ENCODE peak calls at places on chromosomes 5 and 9, in four cellular contexts. One of them, this sample, is unnamed.

GRCh38 chr9:130043654-130044623 is 950 bp upstream of the FNBP1 start:
- DNase-seq in HepG2: peak
- DNase-seq in K562: peak
- DNase-seq in GM12878: no peak
- DNase-seq in this sample: no peak

GRCh38 chr9:126293522-126293889 is 33.1 kb upstream of the MVB12B start:
- DNase-seq in HepG2: no peak
- DNase-seq in K562: peak
- DNase-seq in GM12878: no peak
- DNase-seq in this sample: no peak

GRCh38 chr9:138098116-138098907 is 220.7 kb downstream of the CACNA1B start:
- DNase-seq in HepG2: no peak
- DNase-seq in K562: no peak
- DNase-seq in GM12878: no peak
- DNase-seq in this sample: no peak

GRCh38 chr5:73370076-73370475 is 78.5 kb downstream of the FOXD1 start:
- DNase-seq in HepG2: no peak
- DNase-seq in K562: no peak
- DNase-seq in GM12878: no peak
- DNase-seq in this sample: no peak

GRCh38 chr9:38382141-38382540 is 10.4 kb upstream of the ALDH1B1 start:
- DNase-seq in HepG2: no peak
- DNase-seq in K562: no peak
- DNase-seq in GM12878: no peak
- DNase-seq in this sample: no peak

GRCh38 chr9:108671156-108671555 is 184.6 kb downstream of the ACTL7B start:
- DNase-seq in HepG2: peak
- DNase-seq in K562: peak
- DNase-seq in GM12878: no peak
- DNase-seq in this sample: no peak

GRCh38 chr9:130448035-130448624 is 3.4 kb downstream of the ASS1 start:
- DNase-seq in HepG2: no peak
- DNase-seq in K562: no peak
- DNase-seq in GM12878: no peak
- DNase-seq in this sample: no peak

GRCh38 chr5:24177821-24178220 is 467.0 kb downstream of the CDH10 start:
- DNase-seq in HepG2: no peak
- DNase-seq in K562: no peak
- DNase-seq in GM12878: no peak
- DNase-seq in this sample: no peak

GRCh38 chr5:50711280-50711679 is 44.8 kb downstream of the PARP8 start:
- DNase-seq in HepG2: no peak
- DNase-seq in K562: no peak
- DNase-seq in GM12878: peak
- DNase-seq in this sample: no peak

GRCh38 chr9:91948423-91949292 is 1.4 kb downstream of the ROR2 start:
- DNase-seq in HepG2: no peak
- DNase-seq in K562: peak
- DNase-seq in GM12878: no peak
- DNase-seq in this sample: no peak

GRCh38 chr9:136074706-136075105 is 20.4 kb downstream of the NACC2 start:
- DNase-seq in HepG2: no peak
- DNase-seq in K562: no peak
- DNase-seq in GM12878: no peak
- DNase-seq in this sample: no peak

GRCh38 chr9:26746357-26747072 is 146.1 kb downstream of the CAAP1 start:
- DNase-seq in HepG2: peak
- DNase-seq in K562: no peak
- DNase-seq in GM12878: peak
- DNase-seq in this sample: peak

GRCh38 chr5:33785571-33785970 is 106.2 kb downstream of the ADAMTS12 start:
- DNase-seq in HepG2: no peak
- DNase-seq in K562: no peak
- DNase-seq in GM12878: no peak
- DNase-seq in this sample: no peak

GRCh38 chr9:125861405-125862063 is 114.4 kb downstream of the PBX3 start:
- DNase-seq in HepG2: no peak
- DNase-seq in K562: no peak
- DNase-seq in GM12878: no peak
- DNase-seq in this sample: no peak

GRCh38 chr5:180603076-180603591 is 11.8 kb upstream of the SCGB3A1 start:
- DNase-seq in HepG2: no peak
- DNase-seq in K562: no peak
- DNase-seq in GM12878: no peak
- DNase-seq in this sample: no peak

GRCh38 chr5:78497573-78498533 is 137.4 kb downstream of the SCAMP1 start:
- DNase-seq in HepG2: no peak
- DNase-seq in K562: no peak
- DNase-seq in GM12878: no peak
- DNase-seq in this sample: peak

GRCh38 chr5:59180515-59180914 is 597.6 kb downstream of the RAB3C start:
- DNase-seq in HepG2: no peak
- DNase-seq in K562: no peak
- DNase-seq in GM12878: peak
- DNase-seq in this sample: no peak

GRCh38 chr9:124629600-124629999 is 122.4 kb upstream of the NR5A1 start:
- DNase-seq in HepG2: no peak
- DNase-seq in K562: no peak
- DNase-seq in GM12878: no peak
- DNase-seq in this sample: no peak

GRCh38 chr5:61304611-61305369 is 27.3 kb upstream of the ZSWIM6 start:
- DNase-seq in HepG2: peak
- DNase-seq in K562: peak
- DNase-seq in GM12878: no peak
- DNase-seq in this sample: no peak

GRCh38 chr5:141846031-141846430 is 32.2 kb downstream of the PCDH1 start:
- DNase-seq in HepG2: no peak
- DNase-seq in K562: peak
- DNase-seq in GM12878: no peak
- DNase-seq in this sample: no peak

GRCh38 chr9:88477300-88477751 is 57.7 kb upstream of the NXNL2 start:
- DNase-seq in HepG2: no peak
- DNase-seq in K562: no peak
- DNase-seq in GM12878: peak
- DNase-seq in this sample: no peak

GRCh38 chr5:179422213-179422839 is 77.1 kb upstream of the ADAMTS2 start:
- DNase-seq in HepG2: no peak
- DNase-seq in K562: no peak
- DNase-seq in GM12878: no peak
- DNase-seq in this sample: no peak

GRCh38 chr9:132456241-132456640 is 46.2 kb downstream of the CFAP77 start:
- DNase-seq in HepG2: no peak
- DNase-seq in K562: no peak
- DNase-seq in GM12878: no peak
- DNase-seq in this sample: no peak

GRCh38 chr9:132460240-132460639 is 50.2 kb downstream of the CFAP77 start:
- DNase-seq in HepG2: no peak
- DNase-seq in K562: no peak
- DNase-seq in GM12878: no peak
- DNase-seq in this sample: no peak

GRCh38 chr9:132458432-132458831 is 48.4 kb downstream of the CFAP77 start:
- DNase-seq in HepG2: no peak
- DNase-seq in K562: no peak
- DNase-seq in GM12878: no peak
- DNase-seq in this sample: no peak

GRCh38 chr9:132459661-132460060 is 49.6 kb downstream of the CFAP77 start:
- DNase-seq in HepG2: no peak
- DNase-seq in K562: no peak
- DNase-seq in GM12878: no peak
- DNase-seq in this sample: no peak

GRCh38 chr9:132457508-132457907 is 47.5 kb downstream of the CFAP77 start:
- DNase-seq in HepG2: no peak
- DNase-seq in K562: no peak
- DNase-seq in GM12878: no peak
- DNase-seq in this sample: no peak
- TF ChIP-seq EZH2 in HepG2: no peak
- TF ChIP-seq EZH2 in K562: no peak
- TF ChIP-seq EZH2 in GM12878: no peak
- TF ChIP-seq EZH2 in this sample: no peak

DNA sequence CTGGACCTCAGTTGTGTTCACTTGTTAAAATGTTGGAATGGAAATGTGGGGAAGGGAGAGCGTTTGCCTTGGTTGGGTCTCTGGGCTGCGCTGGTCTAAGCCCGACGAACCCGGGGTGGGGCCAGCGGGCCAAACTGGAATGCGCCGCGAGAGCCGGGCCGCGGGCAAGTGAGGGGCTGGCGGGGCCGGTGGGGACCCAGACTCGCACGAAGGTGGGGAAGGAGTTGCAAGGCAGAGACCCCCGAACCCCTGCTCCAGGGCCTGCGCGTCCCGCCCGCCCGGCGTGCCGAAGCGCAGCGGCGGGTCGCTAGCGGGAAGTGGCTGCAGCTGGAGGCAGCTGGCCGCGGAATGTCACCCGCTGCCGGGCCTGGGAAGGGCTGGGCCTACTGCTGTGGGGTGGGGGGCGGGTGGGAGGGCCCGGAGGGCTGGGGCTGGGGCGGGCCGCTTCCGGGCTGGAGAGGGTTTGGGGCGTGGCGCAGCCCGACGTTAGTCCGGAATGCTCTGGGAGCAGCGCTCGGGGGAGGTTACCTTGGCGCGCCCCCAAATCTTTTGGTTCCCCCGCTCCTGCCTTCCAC is 84.8 kb downstream of the DAB2IP start:
- DNase-seq in HepG2: no peak
- DNase-seq in K562: peak
- DNase-seq in GM12878: no peak
- DNase-seq in this sample: no peak
- TF ChIP-seq RFX5 in HepG2: no peak
- TF ChIP-seq RFX5 in K562: no peak
- TF ChIP-seq RFX5 in GM12878: no peak
- TF ChIP-seq RFX5 in this sample: no peak

GRCh38 chr5:116370149-116370548 is 204.5 kb downstream of the SEMA6A start:
- DNase-seq in HepG2: no peak
- DNase-seq in K562: no peak
- DNase-seq in GM12878: no peak
- DNase-seq in this sample: no peak
- TF ChIP-seq CTCF in HepG2: no peak
- TF ChIP-seq CTCF in K562: no peak
- TF ChIP-seq CTCF in GM12878: no peak
- TF ChIP-seq CTCF in this sample: no peak

GRCh38 chr5:43006411-43007202 is 33.5 kb downstream of the ANXA2R start:
- DNase-seq in HepG2: no peak
- DNase-seq in K562: no peak
- DNase-seq in GM12878: no peak
- DNase-seq in this sample: no peak

GRCh38 chr5:43008369-43009158 is 31.6 kb downstream of the ANXA2R start:
- DNase-seq in HepG2: peak
- DNase-seq in K562: peak
- DNase-seq in GM12878: no peak
- DNase-seq in this sample: no peak

GRCh38 chr5:43010956-43011355 is 29.2 kb downstream of the ANXA2R start:
- DNase-seq in HepG2: no peak
- DNase-seq in K562: no peak
- DNase-seq in GM12878: no peak
- DNase-seq in this sample: no peak

GRCh38 chr5:43007246-43007910 is 32.7 kb downstream of the ANXA2R start:
- DNase-seq in HepG2: peak
- DNase-seq in K562: peak
- DNase-seq in GM12878: no peak
- DNase-seq in this sample: no peak

GRCh38 chr5:43007911-43008368 is 32.2 kb downstream of the ANXA2R start:
- DNase-seq in HepG2: peak
- DNase-seq in K562: peak
- DNase-seq in GM12878: no peak
- DNase-seq in this sample: no peak
- TF ChIP-seq EZH2 in HepG2: no peak
- TF ChIP-seq EZH2 in K562: no peak
- TF ChIP-seq EZH2 in GM12878: no peak
- TF ChIP-seq EZH2 in this sample: peak

DNA sequence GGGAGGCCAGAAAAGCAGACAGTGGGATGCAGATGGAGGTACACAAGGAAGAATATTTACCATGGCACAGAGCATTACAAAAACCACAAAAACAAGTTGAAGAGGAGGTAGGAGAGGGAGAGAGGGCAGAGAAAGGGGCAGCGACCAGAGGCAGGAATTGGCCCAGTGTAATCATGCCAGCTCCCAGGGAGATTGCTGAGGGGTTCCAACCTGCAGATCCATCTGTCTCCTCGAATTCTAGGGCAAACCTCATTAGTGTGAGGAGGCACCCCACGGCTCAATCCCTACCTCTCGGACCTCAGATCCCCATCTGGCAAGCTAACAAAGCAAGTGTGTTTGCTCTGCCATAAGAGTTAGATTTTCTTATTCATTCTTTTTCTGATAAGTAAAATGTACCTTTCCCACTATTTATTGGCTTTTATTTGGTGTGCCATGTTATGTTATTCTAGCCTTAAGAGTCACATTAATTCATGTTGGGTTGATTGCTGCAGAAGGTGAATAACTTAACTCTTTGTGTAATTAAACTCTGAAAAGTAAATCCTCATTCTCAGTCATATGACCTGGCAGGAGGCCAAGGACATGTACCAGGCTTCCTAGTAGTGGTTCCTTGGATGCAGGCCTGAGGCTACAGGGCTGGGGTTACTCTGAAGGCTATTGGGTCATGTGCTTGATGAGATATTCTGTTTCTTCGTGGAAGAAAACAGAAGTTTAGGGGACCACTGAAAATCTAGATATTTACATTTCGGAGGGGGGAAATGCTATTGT is 315.2 kb upstream of the ATP10B start:
- DNase-seq in HepG2: no peak
- DNase-seq in K562: no peak
- DNase-seq in GM12878: no peak
- DNase-seq in this sample: no peak
- TF ChIP-seq RFX5 in HepG2: no peak
- TF ChIP-seq RFX5 in K562: no peak
- TF ChIP-seq RFX5 in GM12878: no peak
- TF ChIP-seq RFX5 in this sample: no peak